ENCODE peak calls at places on chromosomes 11 and 22, in nine cellular contexts. One of them, this sample, is unnamed. For H3K36me3, the result is how much of the 10 kb centered on the place peaks cover.

GRCh38 chr11:115190196-115190595 is 314.0 kb downstream of the CADM1 start:
- DNase-seq in H1: no peak
- DNase-seq in ovary: no peak
- DNase-seq in K562: no peak
- DNase-seq in transverse colon: no peak
- DNase-seq in sigmoid colon: no peak
- DNase-seq in tibial nerve: no peak
- DNase-seq in stomach: no peak
- DNase-seq in HepG2: no peak
- DNase-seq in this sample: no peak

GRCh38 chr11:16881074-16881709 is 133.0 kb downstream of the PLEKHA7 start:
- DNase-seq in H1: no peak
- DNase-seq in K562: peak
- DNase-seq in ovary: peak
- DNase-seq in tibial nerve: no peak
- DNase-seq in transverse colon: no peak
- DNase-seq in stomach: peak
- DNase-seq in sigmoid colon: peak
- DNase-seq in HepG2: no peak
- DNase-seq in this sample: no peak

GRCh38 chr11:32374261-32374711 is 61.1 kb downstream of the WT1 start:
- DNase-seq in H1: peak
- DNase-seq in K562: peak
- DNase-seq in stomach: no peak
- DNase-seq in tibial nerve: peak
- DNase-seq in ovary: peak
- DNase-seq in HepG2: peak
- DNase-seq in sigmoid colon: no peak
- DNase-seq in transverse colon: peak
- DNase-seq in this sample: no peak

GRCh38 chr11:28146123-28146751 is 38.0 kb downstream of the METTL15 start:
- DNase-seq in ovary: no peak
- DNase-seq in transverse colon: no peak
- DNase-seq in tibial nerve: no peak
- DNase-seq in K562: peak
- DNase-seq in stomach: no peak
- DNase-seq in H1: no peak
- DNase-seq in sigmoid colon: no peak
- DNase-seq in HepG2: peak
- DNase-seq in this sample: no peak

GRCh38 chr11:117492578-117493251 is 165.1 kb downstream of the CEP164 start:
- DNase-seq in ovary: no peak
- DNase-seq in transverse colon: no peak
- DNase-seq in HepG2: no peak
- DNase-seq in tibial nerve: no peak
- DNase-seq in stomach: no peak
- DNase-seq in K562: no peak
- DNase-seq in sigmoid colon: no peak
- DNase-seq in H1: peak
- DNase-seq in this sample: no peak

GRCh38 chr22:20033045-20033706 is 12.3 kb downstream of the TANGO2 start:
- DNase-seq in H1: no peak
- DNase-seq in sigmoid colon: no peak
- DNase-seq in ovary: no peak
- DNase-seq in HepG2: no peak
- DNase-seq in K562: no peak
- DNase-seq in transverse colon: no peak
- DNase-seq in tibial nerve: no peak
- DNase-seq in stomach: peak
- DNase-seq in this sample: no peak

GRCh38 chr11:128022007-128022368 is 565.4 kb downstream of the ETS1 start:
- DNase-seq in tibial nerve: no peak
- DNase-seq in H1: no peak
- DNase-seq in ovary: no peak
- DNase-seq in HepG2: no peak
- DNase-seq in sigmoid colon: no peak
- DNase-seq in stomach: no peak
- DNase-seq in transverse colon: no peak
- DNase-seq in K562: no peak
- DNase-seq in this sample: no peak

GRCh38 chr11:75809991-75810390 is 5.0 kb upstream of the UVRAG start:
- DNase-seq in stomach: no peak
- DNase-seq in transverse colon: no peak
- DNase-seq in H1: no peak
- DNase-seq in sigmoid colon: no peak
- DNase-seq in ovary: no peak
- DNase-seq in tibial nerve: no peak
- DNase-seq in HepG2: no peak
- DNase-seq in K562: no peak
- DNase-seq in this sample: no peak

GRCh38 chr11:116339306-116339705 is 433.5 kb downstream of the BUD13 start:
- DNase-seq in K562: no peak
- DNase-seq in ovary: no peak
- DNase-seq in H1: no peak
- DNase-seq in stomach: no peak
- DNase-seq in sigmoid colon: no peak
- DNase-seq in transverse colon: peak
- DNase-seq in tibial nerve: no peak
- DNase-seq in HepG2: peak
- DNase-seq in this sample: no peak

GRCh38 chr11:96215094-96215782 is 127.8 kb downstream of the MAML2 start:
- DNase-seq in H1: no peak
- DNase-seq in sigmoid colon: no peak
- DNase-seq in stomach: no peak
- DNase-seq in transverse colon: peak
- DNase-seq in K562: peak
- DNase-seq in tibial nerve: no peak
- DNase-seq in ovary: peak
- DNase-seq in HepG2: no peak
- DNase-seq in this sample: no peak

GRCh38 chr11:44899959-44900358 is 50.7 kb downstream of the TP53I11 start:
- DNase-seq in transverse colon: peak
- DNase-seq in tibial nerve: no peak
- DNase-seq in stomach: no peak
- DNase-seq in K562: peak
- DNase-seq in ovary: no peak
- DNase-seq in H1: peak
- DNase-seq in HepG2: peak
- DNase-seq in sigmoid colon: no peak
- DNase-seq in this sample: no peak

GRCh38 chr11:68574308-68574707 is 110.0 kb upstream of the GAL start:
- DNase-seq in ovary: no peak
- DNase-seq in HepG2: no peak
- DNase-seq in tibial nerve: no peak
- DNase-seq in K562: no peak
- DNase-seq in stomach: no peak
- DNase-seq in transverse colon: no peak
- DNase-seq in H1: no peak
- DNase-seq in sigmoid colon: no peak
- DNase-seq in this sample: no peak
- H3K36me3 ChIP-seq in ovary: under half
- H3K36me3 ChIP-seq in HepG2: half or more
- H3K36me3 ChIP-seq in tibial nerve: half or more
- H3K36me3 ChIP-seq in K562: half or more
- H3K36me3 ChIP-seq in stomach: half or more
- H3K36me3 ChIP-seq in transverse colon: half or more
- H3K36me3 ChIP-seq in H1: under half
- H3K36me3 ChIP-seq in sigmoid colon: under half
- H3K36me3 ChIP-seq in this sample: half or more

DNA sequence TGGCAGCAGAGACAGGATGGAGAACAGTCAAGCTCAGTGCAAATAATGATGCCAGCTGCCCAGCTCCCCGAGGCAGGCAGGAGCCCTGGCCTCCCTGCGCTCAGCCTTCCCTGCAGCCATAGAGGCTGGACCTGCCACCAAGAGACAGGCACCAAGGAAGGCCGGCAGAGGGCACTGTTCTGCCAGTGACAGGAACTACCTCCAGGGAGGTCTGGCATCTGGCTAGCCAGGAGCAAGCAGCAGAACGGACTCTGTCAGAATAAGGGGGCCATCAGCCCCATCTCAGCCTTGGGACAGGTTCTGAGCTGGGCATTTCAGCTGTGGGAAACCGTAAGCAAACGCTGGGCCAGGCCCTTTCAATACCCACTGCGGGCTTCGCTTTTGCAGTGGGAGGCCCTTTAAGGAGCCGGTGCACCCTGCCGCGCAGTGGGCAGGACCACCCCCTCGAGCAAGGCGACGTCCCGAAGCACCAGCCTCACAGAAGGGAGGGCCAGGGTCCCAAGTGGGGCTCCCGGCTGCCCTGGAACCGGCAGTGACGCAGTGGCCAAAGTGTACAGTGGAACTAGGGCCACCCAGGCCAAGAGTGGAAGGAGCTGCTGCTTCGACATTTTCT is 18.2 kb downstream of the IFT27 start:
- DNase-seq in HepG2: peak
- DNase-seq in ovary: peak
- DNase-seq in K562: peak
- DNase-seq in H1: peak
- DNase-seq in tibial nerve: peak
- DNase-seq in sigmoid colon: peak
- DNase-seq in transverse colon: peak
- DNase-seq in stomach: peak
- DNase-seq in this sample: peak
- TF ChIP-seq EP300 in HepG2: no peak
- TF ChIP-seq EP300 in ovary: no peak
- TF ChIP-seq EP300 in K562: no peak
- TF ChIP-seq EP300 in H1: no peak
- TF ChIP-seq EP300 in tibial nerve: no peak
- TF ChIP-seq EP300 in sigmoid colon: no peak
- TF ChIP-seq EP300 in transverse colon: no peak
- TF ChIP-seq EP300 in stomach: no peak
- TF ChIP-seq EP300 in this sample: no peak

GRCh38 chr11:36427079-36427478 is 83.0 kb downstream of the TRAF6 start:
- DNase-seq in sigmoid colon: no peak
- DNase-seq in K562: no peak
- DNase-seq in transverse colon: no peak
- DNase-seq in tibial nerve: peak
- DNase-seq in HepG2: no peak
- DNase-seq in H1: no peak
- DNase-seq in stomach: no peak
- DNase-seq in ovary: peak
- DNase-seq in this sample: no peak
- H3K36me3 ChIP-seq in sigmoid colon: under half
- H3K36me3 ChIP-seq in K562: under half
- H3K36me3 ChIP-seq in transverse colon: under half
- H3K36me3 ChIP-seq in tibial nerve: under half
- H3K36me3 ChIP-seq in HepG2: under half
- H3K36me3 ChIP-seq in H1: under half
- H3K36me3 ChIP-seq in stomach: under half
- H3K36me3 ChIP-seq in ovary: under half
- H3K36me3 ChIP-seq in this sample: under half

DNA sequence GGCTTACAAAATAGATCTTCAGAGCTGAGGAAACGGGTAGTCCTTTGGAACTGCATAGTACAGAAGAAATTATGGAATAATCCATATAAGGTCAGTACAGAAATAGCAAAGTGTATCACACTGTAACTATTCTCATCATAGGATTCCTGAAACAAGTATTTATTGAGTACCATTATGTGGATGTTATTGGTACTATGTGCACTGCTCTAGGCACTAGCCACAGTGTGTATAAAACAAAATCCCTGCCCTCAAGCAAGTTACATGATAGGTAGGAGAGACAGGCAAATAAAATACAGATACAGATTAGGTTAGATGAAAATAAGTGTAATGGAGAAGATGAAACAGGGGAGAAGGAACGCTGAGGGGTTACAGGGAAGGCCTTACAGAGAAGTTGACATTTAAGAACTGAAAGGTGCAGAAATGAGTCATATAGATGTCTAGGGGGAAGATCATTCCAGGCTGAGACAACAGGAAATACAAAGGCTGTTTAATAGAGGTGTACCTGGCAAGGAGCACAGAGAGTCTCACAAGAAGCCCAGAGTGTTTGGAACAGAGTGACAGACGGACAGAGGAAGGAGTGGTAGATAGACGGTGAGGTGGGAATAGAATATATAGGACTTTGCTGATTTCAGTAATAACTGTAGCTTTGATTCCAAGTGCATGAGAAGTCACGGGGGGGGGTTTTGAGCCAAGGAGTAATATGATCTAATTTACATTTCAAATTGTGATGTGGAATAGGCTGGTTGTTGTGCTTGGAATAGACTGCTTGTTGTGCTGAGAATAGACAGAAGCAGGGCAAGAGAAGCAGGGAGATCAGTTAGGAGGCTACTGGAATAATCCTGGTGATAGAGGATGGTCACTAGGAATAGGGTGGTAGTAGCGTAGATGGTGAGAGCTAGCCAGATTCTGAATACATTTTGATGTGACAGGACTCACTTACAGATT is 13.7 kb downstream of the RNF141 start:
- DNase-seq in ovary: no peak
- DNase-seq in sigmoid colon: no peak
- DNase-seq in stomach: no peak
- DNase-seq in transverse colon: no peak
- DNase-seq in HepG2: no peak
- DNase-seq in K562: no peak
- DNase-seq in tibial nerve: no peak
- DNase-seq in H1: no peak
- DNase-seq in this sample: no peak
- TF ChIP-seq EP300 in ovary: no peak
- TF ChIP-seq EP300 in sigmoid colon: no peak
- TF ChIP-seq EP300 in stomach: no peak
- TF ChIP-seq EP300 in transverse colon: no peak
- TF ChIP-seq EP300 in HepG2: no peak
- TF ChIP-seq EP300 in K562: no peak
- TF ChIP-seq EP300 in tibial nerve: no peak
- TF ChIP-seq EP300 in H1: no peak
- TF ChIP-seq EP300 in this sample: no peak